ENCODE peak calls at places on chromosomes 16 and 17, in eight cellular contexts. W is nephron progenitor cell; Z is effector CD4-positive, alpha-beta T cell; M is A549; N is A172; C is NCI-H1092; T is HT1080; A is activated T-helper 1 cell treated with anti-CD3 and anti-CD28 coated beads, Interleukin-2, amount 50 U/mL, for 16 hours. Q is an unnamed sample.
A peak's percentile ranks its signal among the peaks of the same experiment; 100 is the strongest.

GRCh38 chr17:58318065-58318481 is 10.5 kb downstream of the TSPOAP1 start:
- DNase-seq in W (no peak), Z (no peak), M (no peak), N (no peak), C (no peak), T (no peak), A (no peak), Q (no peak)

GRCh38 chr16:72247821-72248253 is 75.9 kb upstream of the PMFBP1 start:
- DNase-seq in W (no peak), Z (no peak), M (no peak), N (no peak), C (no peak), T (peak; percentile 5), A (no peak), Q (no peak)

GRCh38 chr17:77437017-77437416 is 296.2 kb downstream of the SEC14L1 start:
- DNase-seq in W (no peak), Z (no peak), M (no peak), N (no peak), C (peak; percentile 54), T (no peak), A (no peak), Q (peak; percentile 55)

GRCh38 chr16:14375132-14375491 is 254.9 kb downstream of the PARN start:
- DNase-seq in W (no peak), Z (no peak), M (no peak), N (no peak), C (no peak), T (no peak), A (no peak), Q (peak; percentile 10)

GRCh38 chr16:63361032-63361624 is 1324.9 kb upstream of the CDH8 start:
- DNase-seq in W (peak; percentile 12), Z (no peak), M (peak; percentile 64), N (peak; percentile 54), C (peak; percentile 41), T (peak; percentile 33), A (no peak), Q (peak; percentile 9)

GRCh38 chr17:59399914-59400313 is 68.5 kb downstream of the YPEL2 start:
- DNase-seq in W (peak; percentile 16), Z (no peak), M (no peak), N (no peak), C (no peak), T (no peak), A (no peak), Q (no peak)

GRCh38 chr17:73953206-73954033 is 250.1 kb upstream of the RPL38 start:
- DNase-seq in W (no peak), Z (no peak), M (no peak), N (no peak), C (no peak), T (no peak), A (no peak), Q (no peak)

GRCh38 chr16:49055824-49056545 is 225.7 kb downstream of the CBLN1 start:
- DNase-seq in W (no peak), Z (no peak), M (no peak), N (no peak), C (peak; percentile 29), T (no peak), A (no peak), Q (no peak)

GRCh38 chr17:78532922-78533640 is 44.1 kb downstream of the DNAH17 start:
- DNase-seq in W (no peak), Z (no peak), M (peak; percentile 88), N (peak; percentile 91), C (no peak), T (peak; percentile 71), A (no peak), Q (peak; percentile 74)

GRCh38 chr16:35906440-35906839 is 2447.0 kb downstream of the TP53TG3F start:
- DNase-seq in W (no peak), Z (no peak), M (no peak), N (no peak), C (no peak), T (no peak), A (no peak), Q (no peak)

GRCh38 chr17:56112086-56112485 is 41.2 kb upstream of the ANKFN1 start:
- DNase-seq in W (no peak), Z (no peak), M (no peak), N (peak; percentile 25), C (no peak), T (peak; percentile 36), A (no peak), Q (no peak)

GRCh38 chr16:49621240-49622083 is 234.4 kb downstream of the ZNF423 start:
- DNase-seq in W (peak; percentile 44), Z (no peak), M (no peak), N (no peak), C (no peak), T (no peak), A (no peak), Q (no peak)

Q was measured in NCI-H226.